ENCODE peak calls at places on chromosomes 6 and 20, in seven cellular contexts. One of them, this sample, is unnamed.
A peak's percentile ranks its signal among the peaks of the same experiment; 100 is the strongest.

GRCh38 chr20:23634985-23635767 is 2.6 kb downstream of the CST3 start:
- DNase-seq in CD8-positive, alpha-beta T cell: no peak
- DNase-seq in endothelial cell: no peak
- DNase-seq in IMR-90: no peak
- DNase-seq in GM20000: no peak
- DNase-seq in NB4: no peak
- DNase-seq in ovary: no peak
- DNase-seq in this sample: no peak

GRCh38 chr20:35305682-35306556 is 13.7 kb upstream of the FAM83C start:
- DNase-seq in NB4: peak; percentile 99
- DNase-seq in IMR-90: peak; percentile 100
- DNase-seq in endothelial cell: no peak
- DNase-seq in CD8-positive, alpha-beta T cell: no peak
- DNase-seq in ovary: no peak
- DNase-seq in GM20000: no peak
- DNase-seq in this sample: no peak

GRCh38 chr6:53335224-53335994 is 13.3 kb downstream of the ELOVL5 start:
- DNase-seq in NB4: no peak
- DNase-seq in endothelial cell: peak; percentile 46
- DNase-seq in CD8-positive, alpha-beta T cell: peak; percentile 82
- DNase-seq in ovary: no peak
- DNase-seq in IMR-90: no peak
- DNase-seq in GM20000: peak; percentile 65
- DNase-seq in this sample: no peak

GRCh38 chr20:63538204-63539091 is 1.3 kb upstream of the PTK6 start:
- DNase-seq in CD8-positive, alpha-beta T cell: no peak
- DNase-seq in NB4: no peak
- DNase-seq in GM20000: no peak
- DNase-seq in ovary: no peak
- DNase-seq in endothelial cell: peak; percentile 61
- DNase-seq in IMR-90: peak; percentile 22
- DNase-seq in this sample: no peak

GRCh38 chr20:50595988-50596693 is 86.0 kb downstream of the PTPN1 start:
- DNase-seq in IMR-90: peak; percentile 24
- DNase-seq in NB4: no peak
- DNase-seq in endothelial cell: no peak
- DNase-seq in CD8-positive, alpha-beta T cell: no peak
- DNase-seq in GM20000: no peak
- DNase-seq in ovary: no peak
- DNase-seq in this sample: no peak

GRCh38 chr20:40416274-40416673 is 272.8 kb downstream of the MAFB start:
- DNase-seq in CD8-positive, alpha-beta T cell: no peak
- DNase-seq in GM20000: no peak
- DNase-seq in IMR-90: no peak
- DNase-seq in NB4: no peak
- DNase-seq in endothelial cell: no peak
- DNase-seq in ovary: no peak
- DNase-seq in this sample: no peak

GRCh38 chr20:63036266-63036665 is 29.5 kb upstream of the BHLHE23 start:
- DNase-seq in IMR-90: no peak
- DNase-seq in endothelial cell: no peak
- DNase-seq in CD8-positive, alpha-beta T cell: no peak
- DNase-seq in NB4: no peak
- DNase-seq in ovary: no peak
- DNase-seq in GM20000: peak; percentile 24
- DNase-seq in this sample: no peak

GRCh38 chr6:21046276-21046675 is 512.0 kb downstream of the CDKAL1 start:
- DNase-seq in NB4: no peak
- DNase-seq in endothelial cell: no peak
- DNase-seq in CD8-positive, alpha-beta T cell: no peak
- DNase-seq in GM20000: no peak
- DNase-seq in IMR-90: no peak
- DNase-seq in ovary: no peak
- DNase-seq in this sample: peak; percentile 58

GRCh38 chr6:50390416-50390815 is 322.9 kb upstream of the TFAP2D start:
- DNase-seq in IMR-90: no peak
- DNase-seq in CD8-positive, alpha-beta T cell: no peak
- DNase-seq in endothelial cell: no peak
- DNase-seq in GM20000: no peak
- DNase-seq in ovary: no peak
- DNase-seq in NB4: no peak
- DNase-seq in this sample: no peak

GRCh38 chr6:111122458-111123286 is 35.4 kb downstream of the SLC16A10 start:
- DNase-seq in ovary: no peak
- DNase-seq in IMR-90: no peak
- DNase-seq in endothelial cell: no peak
- DNase-seq in NB4: no peak
- DNase-seq in GM20000: peak; percentile 20
- DNase-seq in CD8-positive, alpha-beta T cell: no peak
- DNase-seq in this sample: no peak

GRCh38 chr6:137724495-137725211 is 142.4 kb upstream of the TNFAIP3 start:
- DNase-seq in IMR-90: no peak
- DNase-seq in NB4: no peak
- DNase-seq in CD8-positive, alpha-beta T cell: no peak
- DNase-seq in ovary: no peak
- DNase-seq in endothelial cell: no peak
- DNase-seq in GM20000: no peak
- DNase-seq in this sample: no peak

GRCh38 chr6:44628347-44628746 is 240.8 kb downstream of the CDC5L start:
- DNase-seq in endothelial cell: no peak
- DNase-seq in GM20000: no peak
- DNase-seq in ovary: no peak
- DNase-seq in IMR-90: no peak
- DNase-seq in NB4: no peak
- DNase-seq in CD8-positive, alpha-beta T cell: no peak
- DNase-seq in this sample: no peak

GRCh38 chr6:44627879-44628271 is 240.4 kb downstream of the CDC5L start:
- DNase-seq in CD8-positive, alpha-beta T cell: no peak
- DNase-seq in endothelial cell: no peak
- DNase-seq in GM20000: no peak
- DNase-seq in ovary: no peak
- DNase-seq in NB4: no peak
- DNase-seq in IMR-90: no peak
- DNase-seq in this sample: no peak

GRCh38 chr6:44631968-44632367 is 244.5 kb downstream of the CDC5L start:
- DNase-seq in NB4: no peak
- DNase-seq in IMR-90: no peak
- DNase-seq in GM20000: no peak
- DNase-seq in CD8-positive, alpha-beta T cell: no peak
- DNase-seq in ovary: no peak
- DNase-seq in endothelial cell: no peak
- DNase-seq in this sample: no peak

GRCh38 chr6:44629636-44630035 is 242.1 kb downstream of the CDC5L start:
- DNase-seq in CD8-positive, alpha-beta T cell: no peak
- DNase-seq in GM20000: no peak
- DNase-seq in NB4: no peak
- DNase-seq in endothelial cell: peak; percentile 10
- DNase-seq in IMR-90: no peak
- DNase-seq in ovary: no peak
- DNase-seq in this sample: no peak

GRCh38 chr6:44630125-44631028 is 242.9 kb downstream of the CDC5L start:
- DNase-seq in GM20000: peak; percentile 38
- DNase-seq in NB4: peak; percentile 80
- DNase-seq in CD8-positive, alpha-beta T cell: no peak
- DNase-seq in endothelial cell: peak; percentile 60
- DNase-seq in IMR-90: peak; percentile 51
- DNase-seq in ovary: peak; percentile 31
- DNase-seq in this sample: peak; percentile 68
- TF ChIP-seq CTCF in GM20000: peak; percentile 18
- TF ChIP-seq CTCF in NB4: peak; percentile 67
- TF ChIP-seq CTCF in CD8-positive, alpha-beta T cell: no peak
- TF ChIP-seq CTCF in endothelial cell: peak; percentile 21
- TF ChIP-seq CTCF in IMR-90: peak; percentile 68
- TF ChIP-seq CTCF in ovary: no peak
- TF ChIP-seq CTCF in this sample: peak; percentile 64

GRCh38 chr6:42104095-42104806 is 38.2 kb downstream of the C6orf132 start:
- DNase-seq in endothelial cell: peak; percentile 78
- DNase-seq in GM20000: peak; percentile 92
- DNase-seq in CD8-positive, alpha-beta T cell: peak; percentile 85
- DNase-seq in NB4: peak; percentile 87
- DNase-seq in ovary: peak; percentile 56
- DNase-seq in IMR-90: no peak
- DNase-seq in this sample: peak; percentile 75

GRCh38 chr6:42106663-42107023 is 35.8 kb downstream of the C6orf132 start:
- DNase-seq in CD8-positive, alpha-beta T cell: no peak
- DNase-seq in IMR-90: no peak
- DNase-seq in ovary: no peak
- DNase-seq in GM20000: no peak
- DNase-seq in endothelial cell: no peak
- DNase-seq in NB4: no peak
- DNase-seq in this sample: no peak

GRCh38 chr6:42108071-42108470 is 34.3 kb downstream of the C6orf132 start:
- DNase-seq in GM20000: no peak
- DNase-seq in ovary: no peak
- DNase-seq in endothelial cell: no peak
- DNase-seq in IMR-90: no peak
- DNase-seq in NB4: no peak
- DNase-seq in CD8-positive, alpha-beta T cell: no peak
- DNase-seq in this sample: no peak

GRCh38 chr6:42104807-42105713 is 37.4 kb downstream of the C6orf132 start:
- DNase-seq in CD8-positive, alpha-beta T cell: no peak
- DNase-seq in ovary: no peak
- DNase-seq in NB4: peak; percentile 30
- DNase-seq in IMR-90: no peak
- DNase-seq in endothelial cell: peak; percentile 17
- DNase-seq in GM20000: peak; percentile 35
- DNase-seq in this sample: no peak

GRCh38 chr6:42105714-42106662 is 36.4 kb downstream of the C6orf132 start:
- DNase-seq in NB4: no peak
- DNase-seq in IMR-90: no peak
- DNase-seq in ovary: no peak
- DNase-seq in endothelial cell: no peak
- DNase-seq in GM20000: no peak
- DNase-seq in CD8-positive, alpha-beta T cell: no peak
- DNase-seq in this sample: no peak
- TF ChIP-seq CTCF in NB4: no peak
- TF ChIP-seq CTCF in IMR-90: no peak
- TF ChIP-seq CTCF in ovary: no peak
- TF ChIP-seq CTCF in endothelial cell: no peak
- TF ChIP-seq CTCF in GM20000: no peak
- TF ChIP-seq CTCF in CD8-positive, alpha-beta T cell: no peak
- TF ChIP-seq CTCF in this sample: no peak

GRCh38 chr6:90860822-90861601 is 274.1 kb upstream of the MAP3K7 start:
- DNase-seq in ovary: no peak
- DNase-seq in IMR-90: peak; percentile 15
- DNase-seq in endothelial cell: no peak
- DNase-seq in NB4: peak; percentile 35
- DNase-seq in CD8-positive, alpha-beta T cell: no peak
- DNase-seq in GM20000: peak; percentile 8
- DNase-seq in this sample: no peak
- TF ChIP-seq CTCF in ovary: no peak
- TF ChIP-seq CTCF in IMR-90: peak; percentile 21
- TF ChIP-seq CTCF in endothelial cell: no peak
- TF ChIP-seq CTCF in NB4: no peak
- TF ChIP-seq CTCF in CD8-positive, alpha-beta T cell: no peak
- TF ChIP-seq CTCF in GM20000: no peak
- TF ChIP-seq CTCF in this sample: peak; percentile 16

GRCh38 chr20:11178946-11179654 is 505.3 kb upstream of the JAG1 start:
- DNase-seq in ovary: no peak
- DNase-seq in NB4: no peak
- DNase-seq in endothelial cell: no peak
- DNase-seq in CD8-positive, alpha-beta T cell: no peak
- DNase-seq in IMR-90: peak; percentile 88
- DNase-seq in GM20000: no peak
- DNase-seq in this sample: no peak
- TF ChIP-seq CTCF in ovary: no peak
- TF ChIP-seq CTCF in NB4: no peak
- TF ChIP-seq CTCF in endothelial cell: no peak
- TF ChIP-seq CTCF in CD8-positive, alpha-beta T cell: no peak
- TF ChIP-seq CTCF in IMR-90: no peak
- TF ChIP-seq CTCF in GM20000: no peak
- TF ChIP-seq CTCF in this sample: no peak

GRCh38 chr6:97187951-97188350 is 95.1 kb downstream of the MMS22L start:
- DNase-seq in CD8-positive, alpha-beta T cell: no peak
- DNase-seq in ovary: no peak
- DNase-seq in endothelial cell: no peak
- DNase-seq in IMR-90: peak; percentile 28
- DNase-seq in NB4: no peak
- DNase-seq in GM20000: no peak
- DNase-seq in this sample: no peak

GRCh38 chr6:97189767-97190166 is 93.2 kb downstream of the MMS22L start:
- DNase-seq in ovary: no peak
- DNase-seq in endothelial cell: no peak
- DNase-seq in IMR-90: peak; percentile 70
- DNase-seq in NB4: no peak
- DNase-seq in CD8-positive, alpha-beta T cell: no peak
- DNase-seq in GM20000: no peak
- DNase-seq in this sample: no peak

GRCh38 chr6:97186416-97186999 is 96.5 kb downstream of the MMS22L start:
- DNase-seq in GM20000: peak; percentile 29
- DNase-seq in ovary: peak; percentile 28
- DNase-seq in endothelial cell: peak; percentile 75
- DNase-seq in CD8-positive, alpha-beta T cell: peak; percentile 70
- DNase-seq in IMR-90: peak; percentile 65
- DNase-seq in NB4: peak; percentile 71
- DNase-seq in this sample: peak; percentile 73
- TF ChIP-seq CTCF in GM20000: peak; percentile 81
- TF ChIP-seq CTCF in ovary: peak; percentile 23
- TF ChIP-seq CTCF in endothelial cell: peak; percentile 80
- TF ChIP-seq CTCF in CD8-positive, alpha-beta T cell: peak; percentile 91
- TF ChIP-seq CTCF in IMR-90: peak; percentile 94
- TF ChIP-seq CTCF in NB4: peak; percentile 93
- TF ChIP-seq CTCF in this sample: peak; percentile 88

GRCh38 chr6:170583736-170584180 is 679 bp downstream of the PDCD2 start:
- DNase-seq in CD8-positive, alpha-beta T cell: no peak
- DNase-seq in endothelial cell: no peak
- DNase-seq in ovary: no peak
- DNase-seq in GM20000: peak; percentile 19
- DNase-seq in NB4: no peak
- DNase-seq in IMR-90: peak; percentile 1
- DNase-seq in this sample: no peak

GRCh38 chr6:170578909-170579308 is 5.5 kb downstream of the PDCD2 start:
- DNase-seq in NB4: no peak
- DNase-seq in endothelial cell: no peak
- DNase-seq in GM20000: no peak
- DNase-seq in IMR-90: no peak
- DNase-seq in CD8-positive, alpha-beta T cell: no peak
- DNase-seq in ovary: no peak
- DNase-seq in this sample: no peak

GRCh38 chr6:170584954-170585498 is 589 bp upstream of the PDCD2 start:
- DNase-seq in GM20000: no peak
- DNase-seq in CD8-positive, alpha-beta T cell: no peak
- DNase-seq in IMR-90: no peak
- DNase-seq in ovary: no peak
- DNase-seq in endothelial cell: no peak
- DNase-seq in NB4: peak; percentile 18
- DNase-seq in this sample: no peak

GRCh38 chr6:170584181-170584953 is at the start of gene PDCD2:
- DNase-seq in ovary: peak; percentile 88
- DNase-seq in IMR-90: peak; percentile 88
- DNase-seq in CD8-positive, alpha-beta T cell: peak; percentile 93
- DNase-seq in NB4: peak; percentile 98
- DNase-seq in GM20000: peak; percentile 97
- DNase-seq in endothelial cell: peak; percentile 85
- DNase-seq in this sample: peak; percentile 89
- TF ChIP-seq CTCF in ovary: no peak
- TF ChIP-seq CTCF in IMR-90: no peak
- TF ChIP-seq CTCF in CD8-positive, alpha-beta T cell: no peak
- TF ChIP-seq CTCF in NB4: no peak
- TF ChIP-seq CTCF in GM20000: no peak
- TF ChIP-seq CTCF in endothelial cell: no peak
- TF ChIP-seq CTCF in this sample: no peak